ENCODE peak calls at places on chromosomes 4 and X, in four cellular contexts. One of them, this sample, is unnamed.

GRCh38 chr4:123449780-123450179 is 53.2 kb downstream of the SPRY1 start:
- DNase-seq in HepG2: peak
- DNase-seq in GM12878: peak
- DNase-seq in K562: no peak
- DNase-seq in this sample: no peak

GRCh38 chr4:24794111-24794860 is 1.1 kb upstream of the SOD3 start:
- DNase-seq in HepG2: no peak
- DNase-seq in GM12878: no peak
- DNase-seq in K562: no peak
- DNase-seq in this sample: no peak

GRCh38 chr4:159010563-159011260 is 92.2 kb upstream of the RAPGEF2 start:
- DNase-seq in HepG2: peak
- DNase-seq in GM12878: no peak
- DNase-seq in K562: no peak
- DNase-seq in this sample: no peak

GRCh38 chr4:105061136-105061696 is 85.5 kb upstream of the TET2 start:
- DNase-seq in HepG2: peak
- DNase-seq in GM12878: peak
- DNase-seq in K562: no peak
- DNase-seq in this sample: no peak

GRCh38 chr4:37666625-37667071 is 19.5 kb downstream of the RELL1 start:
- DNase-seq in HepG2: peak
- DNase-seq in GM12878: no peak
- DNase-seq in K562: no peak
- DNase-seq in this sample: no peak

GRCh38 chrX:2397648-2398340 is 103.0 kb downstream of the DHRSX start:
- DNase-seq in HepG2: no peak
- DNase-seq in GM12878: no peak
- DNase-seq in K562: no peak
- DNase-seq in this sample: no peak

GRCh38 chr4:76028242-76028859 is 5.1 kb upstream of the CXCL10 start:
- DNase-seq in HepG2: no peak
- DNase-seq in GM12878: no peak
- DNase-seq in K562: no peak
- DNase-seq in this sample: no peak

GRCh38 chrX:67612231-67612630 is 68.4 kb downstream of the AR start:
- DNase-seq in HepG2: no peak
- DNase-seq in GM12878: no peak
- DNase-seq in K562: no peak
- DNase-seq in this sample: no peak

GRCh38 chr4:15479913-15480185 is 10.2 kb downstream of the CC2D2A start:
- DNase-seq in HepG2: no peak
- DNase-seq in GM12878: no peak
- DNase-seq in K562: no peak
- DNase-seq in this sample: no peak

GRCh38 chr4:30543057-30543456 is 177.1 kb upstream of the PCDH7 start:
- DNase-seq in HepG2: no peak
- DNase-seq in GM12878: no peak
- DNase-seq in K562: no peak
- DNase-seq in this sample: no peak

GRCh38 chrX:110421499-110422455 is 63.1 kb downstream of the RTL9 start:
- DNase-seq in HepG2: no peak
- DNase-seq in GM12878: no peak
- DNase-seq in K562: no peak
- DNase-seq in this sample: no peak

GRCh38 chr4:82043081-82043808 is 330.5 kb downstream of the HNRNPD start:
- DNase-seq in HepG2: peak
- DNase-seq in GM12878: no peak
- DNase-seq in K562: no peak
- DNase-seq in this sample: no peak

GRCh38 chr4:95548738-95549245 is at the start of gene UNC5C:
- DNase-seq in HepG2: no peak
- DNase-seq in GM12878: no peak
- DNase-seq in K562: no peak
- DNase-seq in this sample: peak

GRCh38 chr4:24557036-24558022 is 27.0 kb downstream of the DHX15 start:
- DNase-seq in HepG2: no peak
- DNase-seq in GM12878: no peak
- DNase-seq in K562: no peak
- DNase-seq in this sample: no peak

GRCh38 chr4:3449047-3449573 is 7.3 kb downstream of the HGFAC start:
- DNase-seq in HepG2: no peak
- DNase-seq in GM12878: no peak
- DNase-seq in K562: no peak
- DNase-seq in this sample: no peak

GRCh38 chrX:31126205-31126604 is 54.4 kb upstream of the FTHL17 start:
- DNase-seq in HepG2: no peak
- DNase-seq in GM12878: no peak
- DNase-seq in K562: no peak
- DNase-seq in this sample: no peak

GRCh38 chr4:87896020-87896621 is 63.4 kb downstream of the MEPE start:
- DNase-seq in HepG2: peak
- DNase-seq in GM12878: no peak
- DNase-seq in K562: no peak
- DNase-seq in this sample: peak

GRCh38 chr4:121551881-121552280 is 144.9 kb downstream of the ANXA5 start:
- DNase-seq in HepG2: peak
- DNase-seq in GM12878: no peak
- DNase-seq in K562: no peak
- DNase-seq in this sample: no peak

GRCh38 chr4:38466401-38466800 is 197.6 kb upstream of the KLF3 start:
- DNase-seq in HepG2: no peak
- DNase-seq in GM12878: no peak
- DNase-seq in K562: peak
- DNase-seq in this sample: no peak

GRCh38 chr4:23234716-23235115 is 542.0 kb downstream of the GBA3 start:
- DNase-seq in HepG2: no peak
- DNase-seq in GM12878: no peak
- DNase-seq in K562: no peak
- DNase-seq in this sample: no peak

GRCh38 chr4:21554036-21554435 is 394.5 kb downstream of the KCNIP4 start:
- DNase-seq in HepG2: no peak
- DNase-seq in GM12878: no peak
- DNase-seq in K562: no peak
- DNase-seq in this sample: no peak

GRCh38 chrX:80807606-80808159 is 2.0 kb downstream of the BRWD3 start:
- DNase-seq in HepG2: no peak
- DNase-seq in GM12878: no peak
- DNase-seq in K562: peak
- DNase-seq in this sample: peak

GRCh38 chrX:37958493-37959211 is 47.7 kb upstream of the SYTL5 start:
- DNase-seq in HepG2: peak
- DNase-seq in GM12878: no peak
- DNase-seq in K562: no peak
- DNase-seq in this sample: no peak

GRCh38 chr4:2937986-2938385 is 25.2 kb downstream of the NOP14 start:
- DNase-seq in HepG2: no peak
- DNase-seq in GM12878: no peak
- DNase-seq in K562: no peak
- DNase-seq in this sample: no peak

GRCh38 chrX:102835504-102836146 is 101.4 kb upstream of the RAB40AL start:
- DNase-seq in HepG2: peak
- DNase-seq in GM12878: no peak
- DNase-seq in K562: peak
- DNase-seq in this sample: peak

GRCh38 chrX:10010686-10011085 is 43.5 kb downstream of the CLDN34 start:
- DNase-seq in HepG2: peak
- DNase-seq in GM12878: no peak
- DNase-seq in K562: no peak
- DNase-seq in this sample: no peak

GRCh38 chr4:74364649-74365491 is at the start of gene EREG:
- DNase-seq in HepG2: no peak
- DNase-seq in GM12878: no peak
- DNase-seq in K562: peak
- DNase-seq in this sample: peak

GRCh38 chr4:173910911-173911310 is 372.6 kb downstream of the FBXO8 start:
- DNase-seq in HepG2: no peak
- DNase-seq in GM12878: no peak
- DNase-seq in K562: no peak
- DNase-seq in this sample: no peak

GRCh38 chr4:62512271-62512670 is 1312.1 kb downstream of the ADGRL3 start:
- DNase-seq in HepG2: no peak
- DNase-seq in GM12878: no peak
- DNase-seq in K562: no peak
- DNase-seq in this sample: no peak

GRCh38 chrX:12378263-12378662 is 240.0 kb downstream of the FRMPD4 start:
- DNase-seq in HepG2: no peak
- DNase-seq in GM12878: no peak
- DNase-seq in K562: no peak
- DNase-seq in this sample: no peak

GRCh38 chr4:8427761-8428287 is 12.7 kb downstream of the ACOX3 start:
- DNase-seq in HepG2: peak
- DNase-seq in GM12878: no peak
- DNase-seq in K562: no peak
- DNase-seq in this sample: no peak

GRCh38 chrX:39688219-39688575 is 409.6 kb downstream of the BCOR start:
- DNase-seq in HepG2: no peak
- DNase-seq in GM12878: no peak
- DNase-seq in K562: no peak
- DNase-seq in this sample: no peak

GRCh38 chrX:39689374-39690104 is 408.2 kb downstream of the BCOR start:
- DNase-seq in HepG2: no peak
- DNase-seq in GM12878: no peak
- DNase-seq in K562: no peak
- DNase-seq in this sample: no peak

GRCh38 chrX:39691724-39692123 is 406.0 kb downstream of the BCOR start:
- DNase-seq in HepG2: no peak
- DNase-seq in GM12878: no peak
- DNase-seq in K562: no peak
- DNase-seq in this sample: no peak

GRCh38 chrX:39690541-39691415 is 407.0 kb downstream of the BCOR start:
- DNase-seq in HepG2: no peak
- DNase-seq in GM12878: no peak
- DNase-seq in K562: no peak
- DNase-seq in this sample: no peak

DNA sequence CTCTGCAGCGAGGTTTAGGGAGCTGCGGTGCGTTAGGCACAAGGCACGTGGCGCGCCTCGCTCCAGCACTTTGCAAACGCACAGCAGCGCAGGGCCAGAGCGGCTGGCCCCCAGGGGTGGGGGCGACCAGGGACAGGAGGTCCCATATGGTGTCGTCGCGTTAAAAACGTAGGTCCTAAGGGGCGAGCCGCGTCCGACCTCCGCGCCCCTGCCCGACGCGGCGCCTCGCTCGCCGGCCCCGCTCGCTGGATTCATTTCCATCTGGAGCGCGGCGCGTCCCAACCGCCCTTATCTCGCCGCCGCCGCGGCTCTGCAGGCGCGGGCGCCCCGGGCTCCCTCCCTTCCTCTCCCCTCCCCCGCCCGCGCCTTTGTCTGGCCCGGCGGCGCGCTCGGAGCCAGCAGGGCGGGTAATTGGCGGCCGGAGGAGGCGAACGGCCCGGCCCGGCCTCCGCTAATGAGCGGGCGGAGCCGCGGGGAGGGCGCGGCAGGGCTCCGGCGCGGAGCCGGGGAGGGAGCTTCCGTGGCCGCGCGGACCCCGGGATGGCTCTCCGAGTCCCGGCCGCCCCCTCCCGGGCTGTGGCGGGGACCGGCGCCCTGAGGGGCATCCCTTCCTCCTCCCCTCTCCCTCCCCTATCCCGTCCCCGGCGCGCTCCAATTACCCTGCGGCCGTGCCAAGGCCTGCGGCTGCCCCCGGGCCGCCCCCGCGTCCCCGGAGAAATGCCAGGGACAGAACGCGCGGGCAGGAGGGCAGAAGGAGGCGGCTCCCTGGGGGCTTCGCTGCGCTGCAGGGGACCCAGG is 409.0 kb downstream of the BCOR start:
- DNase-seq in HepG2: peak
- DNase-seq in GM12878: no peak
- DNase-seq in K562: peak
- DNase-seq in this sample: peak
- TF ChIP-seq TARDBP in HepG2: no peak
- TF ChIP-seq TARDBP in GM12878: no peak
- TF ChIP-seq TARDBP in K562: no peak
- TF ChIP-seq TARDBP in this sample: no peak

GRCh38 chrX:96715412-96715940 is 30.8 kb downstream of the DIAPH2 start:
- DNase-seq in HepG2: no peak
- DNase-seq in GM12878: no peak
- DNase-seq in K562: no peak
- DNase-seq in this sample: no peak
- TF ChIP-seq TARDBP in HepG2: no peak
- TF ChIP-seq TARDBP in GM12878: no peak
- TF ChIP-seq TARDBP in K562: no peak
- TF ChIP-seq TARDBP in this sample: no peak

GRCh38 chr4:169153451-169153850 is 117.3 kb downstream of the SH3RF1 start:
- DNase-seq in HepG2: no peak
- DNase-seq in GM12878: no peak
- DNase-seq in K562: no peak
- DNase-seq in this sample: no peak

GRCh38 chr4:169152899-169153298 is 117.9 kb downstream of the SH3RF1 start:
- DNase-seq in HepG2: no peak
- DNase-seq in GM12878: no peak
- DNase-seq in K562: peak
- DNase-seq in this sample: peak

GRCh38 chr4:169150806-169151205 is 120.0 kb downstream of the SH3RF1 start:
- DNase-seq in HepG2: no peak
- DNase-seq in GM12878: no peak
- DNase-seq in K562: no peak
- DNase-seq in this sample: no peak

GRCh38 chr4:169152104-169152503 is 118.7 kb downstream of the SH3RF1 start:
- DNase-seq in HepG2: no peak
- DNase-seq in GM12878: no peak
- DNase-seq in K562: no peak
- DNase-seq in this sample: no peak

GRCh38 chr4:169151671-169152070 is 119.1 kb downstream of the SH3RF1 start:
- DNase-seq in HepG2: no peak
- DNase-seq in GM12878: no peak
- DNase-seq in K562: no peak
- DNase-seq in this sample: no peak
- TF ChIP-seq TARDBP in HepG2: no peak
- TF ChIP-seq TARDBP in GM12878: no peak
- TF ChIP-seq TARDBP in K562: no peak
- TF ChIP-seq TARDBP in this sample: no peak

DNA sequence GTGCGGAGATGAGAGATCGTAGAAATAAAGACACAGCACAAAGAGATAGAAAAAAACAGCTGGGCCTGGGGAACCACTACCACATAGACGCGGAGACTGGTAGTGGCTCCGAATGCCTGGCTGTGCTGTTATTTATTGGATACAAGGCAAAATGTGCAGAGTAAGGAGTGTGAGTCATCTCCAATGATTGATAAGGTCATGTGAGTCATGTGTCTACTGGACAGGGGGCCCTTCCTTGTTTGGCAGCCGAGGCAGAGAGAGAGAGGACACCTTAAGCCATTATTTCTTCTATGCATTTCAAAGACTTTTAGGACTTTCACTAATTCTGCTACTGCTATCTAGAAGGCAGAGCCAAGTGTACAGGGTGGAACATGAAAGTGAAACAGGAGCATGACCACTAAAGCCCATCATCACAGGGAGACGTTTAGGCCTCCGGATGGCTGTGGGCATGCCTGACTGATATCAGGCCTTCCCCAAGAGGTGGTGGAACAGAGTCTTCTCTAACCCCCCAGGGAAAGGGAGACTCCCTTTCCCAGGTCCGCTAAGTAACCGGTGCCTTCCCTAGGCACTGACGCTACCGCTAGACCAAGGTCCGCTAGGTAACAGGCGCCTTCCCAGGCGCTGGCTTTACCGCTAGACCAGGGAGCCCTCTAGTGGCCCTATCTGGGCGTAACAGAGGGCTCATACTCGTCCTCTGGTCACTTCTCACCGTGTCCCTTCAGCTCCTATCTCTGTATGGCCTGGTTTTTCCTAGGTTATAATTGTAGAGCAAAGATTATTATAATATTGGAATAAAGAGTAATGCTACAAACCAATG is 921.5 kb upstream of the PCDH10 start:
- DNase-seq in HepG2: peak
- DNase-seq in GM12878: no peak
- DNase-seq in K562: peak
- DNase-seq in this sample: peak
- TF ChIP-seq TARDBP in HepG2: no peak
- TF ChIP-seq TARDBP in GM12878: no peak
- TF ChIP-seq TARDBP in K562: no peak
- TF ChIP-seq TARDBP in this sample: no peak